ENCODE peak calls at places on chromosomes 13 and 19, in eight cellular contexts. One of them, this sample, is unnamed.

GRCh38 chr13:50168803-50169202 is 153.6 kb downstream of the KCNRG start:
- DNase-seq in keratinocyte: no peak
- DNase-seq in neuronal stem cell: no peak
- DNase-seq in stomach: no peak
- DNase-seq in K562: no peak
- DNase-seq in Peyer's patch: no peak
- DNase-seq in effector memory CD4-positive, alpha-beta T cell: no peak
- DNase-seq in CD8-positive, alpha-beta memory T cell: no peak
- DNase-seq in this sample: no peak

GRCh38 chr13:87676254-87677042 is 5.3 kb downstream of the SLITRK5 start:
- DNase-seq in keratinocyte: no peak
- DNase-seq in neuronal stem cell: no peak
- DNase-seq in stomach: no peak
- DNase-seq in K562: no peak
- DNase-seq in Peyer's patch: no peak
- DNase-seq in effector memory CD4-positive, alpha-beta T cell: no peak
- DNase-seq in CD8-positive, alpha-beta memory T cell: no peak
- DNase-seq in this sample: no peak

GRCh38 chr19:44810555-44811447 is 1.9 kb downstream of the BCAM start:
- DNase-seq in keratinocyte: no peak
- DNase-seq in neuronal stem cell: no peak
- DNase-seq in stomach: no peak
- DNase-seq in K562: no peak
- DNase-seq in Peyer's patch: no peak
- DNase-seq in effector memory CD4-positive, alpha-beta T cell: no peak
- DNase-seq in CD8-positive, alpha-beta memory T cell: no peak
- DNase-seq in this sample: no peak

GRCh38 chr19:15714638-15715037 is 13.2 kb upstream of the OR10H2 start:
- DNase-seq in keratinocyte: no peak
- DNase-seq in neuronal stem cell: no peak
- DNase-seq in stomach: no peak
- DNase-seq in K562: no peak
- DNase-seq in Peyer's patch: no peak
- DNase-seq in effector memory CD4-positive, alpha-beta T cell: no peak
- DNase-seq in CD8-positive, alpha-beta memory T cell: no peak
- DNase-seq in this sample: peak; percentile 62

GRCh38 chr19:15222738-15223648 is 9.3 kb downstream of the EPHX3 start:
- DNase-seq in keratinocyte: peak; percentile 52
- DNase-seq in neuronal stem cell: peak; percentile 98
- DNase-seq in stomach: peak; percentile 79
- DNase-seq in K562: peak; percentile 99
- DNase-seq in Peyer's patch: peak; percentile 74
- DNase-seq in effector memory CD4-positive, alpha-beta T cell: peak; percentile 40
- DNase-seq in CD8-positive, alpha-beta memory T cell: peak; percentile 53
- DNase-seq in this sample: peak; percentile 95

GRCh38 chr19:49316284-49316683 is 8.7 kb downstream of the SLC6A16 start:
- DNase-seq in keratinocyte: no peak
- DNase-seq in neuronal stem cell: no peak
- DNase-seq in stomach: no peak
- DNase-seq in K562: no peak
- DNase-seq in Peyer's patch: no peak
- DNase-seq in effector memory CD4-positive, alpha-beta T cell: no peak
- DNase-seq in CD8-positive, alpha-beta memory T cell: no peak
- DNase-seq in this sample: no peak

GRCh38 chr19:23971598-23971997 is 56.9 kb downstream of the ZNF726 start:
- DNase-seq in keratinocyte: no peak
- DNase-seq in neuronal stem cell: no peak
- DNase-seq in stomach: no peak
- DNase-seq in K562: no peak
- DNase-seq in Peyer's patch: no peak
- DNase-seq in effector memory CD4-positive, alpha-beta T cell: no peak
- DNase-seq in CD8-positive, alpha-beta memory T cell: no peak
- DNase-seq in this sample: no peak

GRCh38 chr13:21924958-21925357 is 254.1 kb downstream of the FGF9 start:
- DNase-seq in keratinocyte: no peak
- DNase-seq in neuronal stem cell: no peak
- DNase-seq in stomach: no peak
- DNase-seq in K562: no peak
- DNase-seq in Peyer's patch: no peak
- DNase-seq in effector memory CD4-positive, alpha-beta T cell: no peak
- DNase-seq in CD8-positive, alpha-beta memory T cell: no peak
- DNase-seq in this sample: no peak

GRCh38 chr13:55815458-55816033 is 1325.2 kb upstream of the PRR20A start:
- DNase-seq in keratinocyte: no peak
- DNase-seq in neuronal stem cell: no peak
- DNase-seq in stomach: no peak
- DNase-seq in K562: no peak
- DNase-seq in Peyer's patch: no peak
- DNase-seq in effector memory CD4-positive, alpha-beta T cell: no peak
- DNase-seq in CD8-positive, alpha-beta memory T cell: no peak
- DNase-seq in this sample: no peak

GRCh38 chr19:18919086-18919894 is at the start of the genes COPE and DDX49:
- DNase-seq in keratinocyte: peak; percentile 97
- DNase-seq in neuronal stem cell: peak; percentile 98
- DNase-seq in stomach: peak; percentile 97
- DNase-seq in K562: peak; percentile 100
- DNase-seq in Peyer's patch: peak; percentile 97
- DNase-seq in effector memory CD4-positive, alpha-beta T cell: peak; percentile 96
- DNase-seq in CD8-positive, alpha-beta memory T cell: peak; percentile 91
- DNase-seq in this sample: peak; percentile 100

GRCh38 chr19:7788178-7788932 is 25.3 kb downstream of the CLEC4M start:
- DNase-seq in keratinocyte: no peak
- DNase-seq in neuronal stem cell: no peak
- DNase-seq in stomach: no peak
- DNase-seq in K562: no peak
- DNase-seq in Peyer's patch: no peak
- DNase-seq in effector memory CD4-positive, alpha-beta T cell: no peak
- DNase-seq in CD8-positive, alpha-beta memory T cell: no peak
- DNase-seq in this sample: no peak

GRCh38 chr19:3818479-3818878 is 32.3 kb upstream of the MATK start:
- DNase-seq in keratinocyte: no peak
- DNase-seq in neuronal stem cell: no peak
- DNase-seq in stomach: no peak
- DNase-seq in K562: no peak
- DNase-seq in Peyer's patch: no peak
- DNase-seq in effector memory CD4-positive, alpha-beta T cell: no peak
- DNase-seq in CD8-positive, alpha-beta memory T cell: no peak
- DNase-seq in this sample: no peak

GRCh38 chr19:12783226-12783848 is 7.9 kb upstream of the JUNB start:
- DNase-seq in keratinocyte: no peak
- DNase-seq in neuronal stem cell: no peak
- DNase-seq in stomach: no peak
- DNase-seq in K562: no peak
- DNase-seq in Peyer's patch: no peak
- DNase-seq in effector memory CD4-positive, alpha-beta T cell: no peak
- DNase-seq in CD8-positive, alpha-beta memory T cell: no peak
- DNase-seq in this sample: no peak

GRCh38 chr13:95797016-95797415 is 120.1 kb downstream of the DNAJC3 start:
- DNase-seq in keratinocyte: no peak
- DNase-seq in neuronal stem cell: no peak
- DNase-seq in stomach: no peak
- DNase-seq in K562: no peak
- DNase-seq in Peyer's patch: no peak
- DNase-seq in effector memory CD4-positive, alpha-beta T cell: no peak
- DNase-seq in CD8-positive, alpha-beta memory T cell: no peak
- DNase-seq in this sample: no peak

GRCh38 chr13:19959141-19959830 is 759 bp downstream of the ZMYM2 start:
- DNase-seq in keratinocyte: no peak
- DNase-seq in neuronal stem cell: peak; percentile 49
- DNase-seq in stomach: peak; percentile 51
- DNase-seq in K562: peak; percentile 38
- DNase-seq in Peyer's patch: peak; percentile 79
- DNase-seq in effector memory CD4-positive, alpha-beta T cell: peak; percentile 51
- DNase-seq in CD8-positive, alpha-beta memory T cell: peak; percentile 58
- DNase-seq in this sample: no peak

GRCh38 chr13:107649071-107649470 is 566.3 kb downstream of the LIG4 start:
- DNase-seq in keratinocyte: no peak
- DNase-seq in neuronal stem cell: no peak
- DNase-seq in stomach: no peak
- DNase-seq in K562: no peak
- DNase-seq in Peyer's patch: no peak
- DNase-seq in effector memory CD4-positive, alpha-beta T cell: no peak
- DNase-seq in CD8-positive, alpha-beta memory T cell: no peak
- DNase-seq in this sample: no peak

GRCh38 chr13:49655906-49656305 is 27.6 kb downstream of the ARL11 start:
- DNase-seq in keratinocyte: no peak
- DNase-seq in neuronal stem cell: no peak
- DNase-seq in stomach: no peak
- DNase-seq in K562: no peak
- DNase-seq in Peyer's patch: no peak
- DNase-seq in effector memory CD4-positive, alpha-beta T cell: no peak
- DNase-seq in CD8-positive, alpha-beta memory T cell: no peak
- DNase-seq in this sample: no peak

DNA sequence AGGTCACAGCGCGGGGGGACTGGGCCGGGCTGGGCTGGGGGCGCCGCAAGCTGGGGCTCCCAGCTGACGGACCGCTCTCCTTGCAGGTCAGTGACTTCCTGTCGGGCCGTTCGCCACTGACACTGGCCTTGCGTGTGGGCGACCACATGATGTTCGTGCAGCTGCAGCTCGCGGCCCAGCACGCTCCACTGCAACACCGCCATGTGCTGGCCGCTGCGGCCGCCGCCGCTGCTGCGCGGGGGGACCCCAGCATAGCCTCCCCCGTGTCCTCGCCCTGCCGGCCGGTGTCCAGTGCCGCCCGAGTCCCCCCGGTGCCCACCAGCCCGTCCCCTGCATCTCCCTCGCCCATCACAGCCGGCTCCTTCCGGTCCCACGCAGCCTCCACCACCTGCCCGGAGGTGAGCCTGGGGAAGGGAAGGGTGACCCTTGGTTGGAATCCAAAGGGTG is 5.7 kb downstream of the MIDN start:
- DNase-seq in keratinocyte: no peak
- DNase-seq in neuronal stem cell: no peak
- DNase-seq in stomach: no peak
- DNase-seq in K562: no peak
- DNase-seq in Peyer's patch: peak; percentile 58
- DNase-seq in effector memory CD4-positive, alpha-beta T cell: no peak
- DNase-seq in CD8-positive, alpha-beta memory T cell: no peak
- DNase-seq in this sample: no peak
- H3K4me1 ChIP-seq in keratinocyte: peaks cover 27% of the 10 kb centered on the region
- H3K4me1 ChIP-seq in neuronal stem cell: peaks cover 36% of the 10 kb centered on the region
- H3K4me1 ChIP-seq in stomach: peaks cover 74% of the 10 kb centered on the region
- H3K4me1 ChIP-seq in K562: peaks cover 96% of the 10 kb centered on the region
- H3K4me1 ChIP-seq in Peyer's patch: peaks cover 7% of the 10 kb centered on the region
- H3K4me1 ChIP-seq in effector memory CD4-positive, alpha-beta T cell: peaks cover 69% of the 10 kb centered on the region
- H3K4me1 ChIP-seq in CD8-positive, alpha-beta memory T cell: peaks cover 57% of the 10 kb centered on the region
- H3K4me1 ChIP-seq in this sample: peaks cover 88% of the 10 kb centered on the region

DNA sequence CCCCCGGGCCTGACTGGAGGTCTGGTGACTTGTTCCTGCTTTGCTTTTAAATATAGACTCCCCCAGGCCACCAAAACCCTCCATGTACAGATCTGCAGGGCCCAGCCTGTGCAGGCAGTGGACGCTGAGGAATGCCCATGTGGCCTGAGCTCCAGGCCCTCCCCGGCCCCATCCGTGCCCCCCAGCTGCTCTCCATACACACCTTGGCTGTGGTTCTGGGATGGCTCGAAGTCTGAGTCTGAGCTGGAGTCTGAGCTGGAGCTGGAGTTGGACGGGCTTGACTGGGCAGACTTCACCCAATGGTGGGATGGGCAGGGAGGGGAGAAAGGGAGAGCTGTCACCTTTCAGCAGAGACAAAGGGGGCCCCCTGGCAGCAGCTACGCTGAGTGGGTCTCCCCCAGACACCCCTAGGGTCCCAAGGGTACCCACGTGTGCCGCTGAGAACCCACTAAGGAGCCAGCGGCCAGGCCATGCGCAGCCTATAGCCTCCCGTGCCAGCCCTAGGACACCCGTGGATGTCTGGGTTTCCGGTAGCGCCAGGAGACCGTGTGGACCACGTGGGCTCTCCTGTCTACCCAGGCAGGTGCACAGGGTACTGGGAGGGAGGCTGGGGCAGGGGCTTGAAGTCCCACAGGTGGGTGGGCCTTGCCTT is 61.9 kb downstream of the MLLT1 start:
- DNase-seq in keratinocyte: no peak
- DNase-seq in neuronal stem cell: no peak
- DNase-seq in stomach: no peak
- DNase-seq in K562: no peak
- DNase-seq in Peyer's patch: no peak
- DNase-seq in effector memory CD4-positive, alpha-beta T cell: no peak
- DNase-seq in CD8-positive, alpha-beta memory T cell: no peak
- DNase-seq in this sample: no peak
- H3K4me1 ChIP-seq in keratinocyte: peaks cover 7% of the 10 kb centered on the region
- H3K4me1 ChIP-seq in neuronal stem cell: peaks cover 27% of the 10 kb centered on the region
- H3K4me1 ChIP-seq in stomach: peaks cover 52% of the 10 kb centered on the region
- H3K4me1 ChIP-seq in K562: peaks cover 73% of the 10 kb centered on the region
- H3K4me1 ChIP-seq in Peyer's patch: no peaks in the 10 kb centered on the region
- H3K4me1 ChIP-seq in effector memory CD4-positive, alpha-beta T cell: no peaks in the 10 kb centered on the region
- H3K4me1 ChIP-seq in CD8-positive, alpha-beta memory T cell: no peaks in the 10 kb centered on the region
- H3K4me1 ChIP-seq in this sample: peaks cover 48% of the 10 kb centered on the region

GRCh38 chr19:1456121-1456900 is 6.4 kb downstream of the APC2 start:
- DNase-seq in keratinocyte: no peak
- DNase-seq in neuronal stem cell: no peak
- DNase-seq in stomach: no peak
- DNase-seq in K562: no peak
- DNase-seq in Peyer's patch: no peak
- DNase-seq in effector memory CD4-positive, alpha-beta T cell: no peak
- DNase-seq in CD8-positive, alpha-beta memory T cell: no peak
- DNase-seq in this sample: no peak
- H3K4me1 ChIP-seq in keratinocyte: peaks cover 6% of the 10 kb centered on the region
- H3K4me1 ChIP-seq in neuronal stem cell: peaks cover 23% of the 10 kb centered on the region
- H3K4me1 ChIP-seq in stomach: peaks cover 41% of the 10 kb centered on the region
- H3K4me1 ChIP-seq in K562: peaks cover 79% of the 10 kb centered on the region
- H3K4me1 ChIP-seq in Peyer's patch: no peaks in the 10 kb centered on the region
- H3K4me1 ChIP-seq in effector memory CD4-positive, alpha-beta T cell: peaks cover 19% of the 10 kb centered on the region
- H3K4me1 ChIP-seq in CD8-positive, alpha-beta memory T cell: peaks cover 12% of the 10 kb centered on the region
- H3K4me1 ChIP-seq in this sample: peaks cover 8% of the 10 kb centered on the region

GRCh38 chr13:98447130-98447529 is 129.8 kb downstream of the STK24 start:
- DNase-seq in keratinocyte: no peak
- DNase-seq in neuronal stem cell: no peak
- DNase-seq in stomach: no peak
- DNase-seq in K562: no peak
- DNase-seq in Peyer's patch: no peak
- DNase-seq in effector memory CD4-positive, alpha-beta T cell: no peak
- DNase-seq in CD8-positive, alpha-beta memory T cell: no peak
- DNase-seq in this sample: no peak
- H3K4me1 ChIP-seq in keratinocyte: peaks cover 15% of the 10 kb centered on the region
- H3K4me1 ChIP-seq in neuronal stem cell: peaks cover 20% of the 10 kb centered on the region
- H3K4me1 ChIP-seq in stomach: no peaks in the 10 kb centered on the region
- H3K4me1 ChIP-seq in K562: peaks cover 11% of the 10 kb centered on the region
- H3K4me1 ChIP-seq in Peyer's patch: no peaks in the 10 kb centered on the region
- H3K4me1 ChIP-seq in effector memory CD4-positive, alpha-beta T cell: peaks cover 16% of the 10 kb centered on the region
- H3K4me1 ChIP-seq in CD8-positive, alpha-beta memory T cell: peaks cover 11% of the 10 kb centered on the region
- H3K4me1 ChIP-seq in this sample: peaks cover 56% of the 10 kb centered on the region

GRCh38 chr19:11198175-11198534 is 810 bp upstream of the KANK2 start:
- DNase-seq in keratinocyte: no peak
- DNase-seq in neuronal stem cell: no peak
- DNase-seq in stomach: no peak
- DNase-seq in K562: no peak
- DNase-seq in Peyer's patch: no peak
- DNase-seq in effector memory CD4-positive, alpha-beta T cell: no peak
- DNase-seq in CD8-positive, alpha-beta memory T cell: no peak
- DNase-seq in this sample: no peak
- H3K4me1 ChIP-seq in keratinocyte: no peaks in the 10 kb centered on the region
- H3K4me1 ChIP-seq in neuronal stem cell: peaks cover 7% of the 10 kb centered on the region
- H3K4me1 ChIP-seq in stomach: peaks cover 46% of the 10 kb centered on the region
- H3K4me1 ChIP-seq in K562: peaks cover 63% of the 10 kb centered on the region
- H3K4me1 ChIP-seq in Peyer's patch: no peaks in the 10 kb centered on the region
- H3K4me1 ChIP-seq in effector memory CD4-positive, alpha-beta T cell: peaks cover 12% of the 10 kb centered on the region
- H3K4me1 ChIP-seq in CD8-positive, alpha-beta memory T cell: peaks cover 9% of the 10 kb centered on the region
- H3K4me1 ChIP-seq in this sample: peaks cover 76% of the 10 kb centered on the region